ENCODE peak calls at places on chromosome 3, in six cellular contexts. Q is endothelial cell, C is WTC11, A is fibroblast of pulmonary artery, N is NCI-H774, Z is SJSA1. K is an unnamed sample.

GRCh38 chr3:58661836-58662235 is 4.7 kb downstream of the FAM3D start:
- DNase-seq in A (no peak), Q (no peak), C (no peak), N (no peak), Z (no peak), K (no peak)

GRCh38 chr3:167575000-167575399 is 78.7 kb downstream of the WDR49 start:
- DNase-seq in Q (no peak), A (no peak), N (no peak), Z (no peak), C (peak; percentile 20), K (no peak)

GRCh38 chr3:179438836-179439235 is 12.4 kb downstream of the GNB4 start:
- DNase-seq in C (peak; percentile 38), Z (no peak), Q (no peak), N (no peak), A (no peak), K (no peak)

GRCh38 chr3:130835483-130835882 is 58.4 kb upstream of the ATP2C1 start:
- DNase-seq in A (peak; percentile 53), N (no peak), Q (no peak), Z (no peak), C (no peak), K (no peak)

GRCh38 chr3:68972358-68972979 is 40.1 kb upstream of the TAFA4 start:
- DNase-seq in C (peak; percentile 84), Q (peak; percentile 85), Z (peak; percentile 49), A (peak; percentile 68), N (peak; percentile 38), K (no peak)

GRCh38 chr3:43695443-43695842 is 4.7 kb downstream of the ABHD5 start:
- DNase-seq in Z (no peak), N (no peak), Q (no peak), A (peak; percentile 88), C (no peak), K (no peak)

GRCh38 chr3:120393761-120394160 is 44.6 kb upstream of the LRRC58 start:
- DNase-seq in N (no peak), A (no peak), C (no peak), Q (no peak), Z (no peak), K (no peak)

GRCh38 chr3:14455571-14456317 is 53.3 kb downstream of the SLC6A6 start:
- DNase-seq in Z (no peak), A (no peak), C (no peak), N (no peak), Q (no peak), K (peak; percentile 11)

GRCh38 chr3:119145128-119145499 is 851 bp upstream of the TEX55 start:
- DNase-seq in Q (no peak), Z (no peak), A (no peak), C (no peak), N (no peak), K (no peak)

GRCh38 chr3:8539419-8539818 is 37.8 kb downstream of the LMCD1 start:
- DNase-seq in A (no peak), C (no peak), Q (no peak), N (no peak), Z (no peak), K (no peak)

GRCh38 chr3:42019953-42020260 is 58.0 kb upstream of the ULK4 start:
- DNase-seq in C (no peak), Q (no peak), Z (no peak), N (no peak), A (no peak), K (no peak)

GRCh38 chr3:172577962-172578560 is 54.8 kb upstream of the TNFSF10 start:
- DNase-seq in Q (no peak), Z (no peak), C (no peak), A (no peak), N (no peak), K (no peak)

GRCh38 chr3:78857494-78858111 is 910.2 kb downstream of the ROBO1 start:
- DNase-seq in A (peak; percentile 42), Q (no peak), C (no peak), N (no peak), Z (no peak), K (no peak)

GRCh38 chr3:148146947-148147346 is 550.8 kb upstream of the AGTR1 start:
- DNase-seq in Z (no peak), N (no peak), C (no peak), A (peak; percentile 80), Q (no peak), K (no peak)

GRCh38 chr3:174531262-174531982 is 327.7 kb upstream of the NAALADL2 start:
- DNase-seq in N (no peak), Q (no peak), Z (no peak), A (no peak), C (no peak), K (no peak)

K was measured in DMS153.